ENCODE peak calls at places on chromosomes 4 and X, in seven cellular contexts. Z is HepG2, A is SK-N-SH, O is Panc1, U is GM12878, M is HCT116, K is H1. J is an unnamed sample.

GRCh38 chrX:49247916-49248811 is 12.9 kb downstream of the CCDC22 start:
- DNase-seq in K (no peak), M (no peak), O (no peak), A (peak), U (no peak), Z (no peak), J (no peak)

GRCh38 chr4:104263100-104263499 is 231.6 kb downstream of the CXXC4 start:
- DNase-seq in K (no peak), O (no peak), M (no peak), U (no peak), Z (no peak), A (no peak), J (no peak)

GRCh38 chr4:54152846-54153600 is 53.1 kb downstream of the GSX2 start:
- DNase-seq in K (no peak), M (no peak), Z (no peak), U (no peak), A (no peak), O (no peak), J (no peak)

GRCh38 chr4:16226816-16227461 is 668 bp upstream of the TAPT1 start:
- DNase-seq in Z (peak), M (no peak), A (peak), U (no peak), O (no peak), K (no peak), J (peak)

GRCh38 chr4:53119685-53120084 is 246.2 kb downstream of the SCFD2 start:
- DNase-seq in K (no peak), M (no peak), O (no peak), Z (peak), U (no peak), A (no peak), J (no peak)

GRCh38 chr4:101790521-101791188 is at the start of gene BANK1:
- DNase-seq in O (peak), K (peak), A (peak), M (peak), U (peak), Z (peak), J (no peak)

GRCh38 chrX:20547649-20548051 is 280.9 kb upstream of the RPS6KA3 start:
- DNase-seq in A (no peak), U (no peak), O (no peak), M (no peak), K (no peak), Z (peak), J (no peak)

GRCh38 chr4:185396724-185397402 is at the start of gene ANKRD37:
- DNase-seq in K (no peak), M (no peak), U (no peak), O (no peak), Z (peak), A (peak), J (peak)

GRCh38 chr4:2817701-2818350 is 24.9 kb downstream of the SH3BP2 start:
- DNase-seq in Z (no peak), M (peak), A (peak), O (no peak), U (no peak), K (no peak), J (no peak)

GRCh38 chrX:46791927-46792825 is 33.3 kb upstream of the SLC9A7 start:
- DNase-seq in K (no peak), Z (peak), O (peak), U (peak), M (peak), A (no peak), J (no peak)

DNA sequence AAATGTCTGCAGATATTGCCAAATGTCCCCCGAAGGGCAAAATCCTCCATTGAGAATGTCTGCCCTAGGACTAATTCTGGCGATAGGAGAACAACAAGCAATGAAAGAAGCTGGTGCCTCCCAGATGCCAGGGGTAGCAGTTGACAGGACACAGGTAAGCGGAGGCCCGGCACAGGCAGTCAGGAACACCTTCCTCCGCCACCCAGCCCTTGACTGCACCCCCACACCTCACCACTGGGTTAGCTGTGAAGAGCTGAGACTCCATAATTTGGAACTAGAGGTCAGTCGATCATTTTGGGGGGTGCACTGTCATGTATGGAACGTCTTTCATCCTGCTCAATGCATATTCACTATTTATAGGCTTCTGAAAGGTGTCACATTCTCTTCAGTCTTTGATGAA is 111.7 kb upstream of the ZFP42 start:
- DNase-seq in U (no peak), A (no peak), Z (no peak), O (no peak), K (no peak), M (no peak), J (no peak)
- TF ChIP-seq SIN3A in U (no peak), A (no peak), Z (no peak), O (no peak), K (no peak), M (no peak), J (no peak)

GRCh38 chrX:124211312-124211942 is 121.0 kb upstream of the TEX13D start:
- DNase-seq in O (peak), Z (peak), A (peak), M (peak), K (no peak), U (no peak), J (peak)
- TF ChIP-seq SIN3A in O (no peak), Z (no peak), A (no peak), M (no peak), K (no peak), U (no peak), J (no peak)

GRCh38 chr4:39698424-39699009 is 581 bp downstream of the UBE2K start:
- DNase-seq in A (peak), O (no peak), K (no peak), M (no peak), U (no peak), Z (peak), J (peak)
- TF ChIP-seq SIN3A in A (no peak), O (no peak), K (no peak), M (no peak), U (no peak), Z (no peak), J (no peak)

GRCh38 chrX:115622534-115622933 is 61.6 kb downstream of the PLS3 start:
- DNase-seq in Z (no peak), O (no peak), M (no peak), A (no peak), U (no peak), K (no peak), J (no peak)

DNA sequence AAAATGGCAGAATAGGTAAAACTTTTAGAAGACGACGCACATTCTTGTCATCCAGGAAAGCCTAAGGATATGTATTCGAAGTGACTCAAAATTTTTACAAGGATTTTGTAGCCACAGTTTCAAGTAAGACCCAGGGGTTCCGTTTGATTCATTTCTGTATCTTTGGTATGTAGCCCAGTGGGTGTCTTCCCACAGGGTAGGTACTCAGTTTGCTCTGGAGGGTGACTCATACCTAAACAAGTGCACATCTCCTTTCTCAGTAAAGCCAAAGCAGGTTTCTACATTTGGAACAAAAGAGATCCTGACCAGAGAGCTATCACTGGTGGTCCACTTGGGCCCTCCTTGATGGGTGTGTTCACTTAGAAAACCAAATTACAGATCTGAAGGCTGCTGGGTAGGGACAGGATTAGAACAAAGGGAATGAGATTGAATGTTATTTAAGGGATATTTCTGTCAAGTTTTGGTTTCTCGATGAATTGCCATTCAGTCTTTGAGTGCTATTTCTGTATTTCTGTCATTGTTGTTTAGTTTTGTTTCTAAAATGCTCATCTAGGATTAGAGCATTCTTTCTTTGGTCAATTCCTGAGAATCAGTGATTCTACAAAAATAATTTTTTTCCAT is 56.1 kb downstream of the PLS3 start:
- DNase-seq in M (peak), K (peak), Z (no peak), U (peak), A (peak), O (peak), J (no peak)
- TF ChIP-seq SIN3A in M (no peak), K (no peak), Z (no peak), U (no peak), A (no peak), O (no peak), J (no peak)

J was measured in K562.